ENCODE peak calls at places on chromosomes 7 and 10, in five cellular contexts. P is breast epithelium, W is pancreas, F is right atrium auricular region, N is cardiac muscle cell. Q is an unnamed sample.

GRCh38 chr10:129417882-129418281 is 49.2 kb upstream of the MGMT start:
- DNase-seq in W (no peak), P (no peak), N (no peak), F (peak; percentile 42), Q (no peak)

GRCh38 chr7:51658684-51659083 is 342.1 kb upstream of the COBL start:
- DNase-seq in N (no peak), W (no peak), P (no peak), F (no peak), Q (no peak)

GRCh38 chr10:79904671-79905321 is 44.1 kb downstream of the SFTPD start:
- DNase-seq in W (peak; percentile 71), F (peak; percentile 79), N (peak; percentile 72), P (no peak), Q (peak; percentile 69)

GRCh38 chr10:13717936-13718772 is 131.4 kb downstream of the PRPF18 start:
- DNase-seq in P (peak; percentile 83), W (peak; percentile 84), F (peak; percentile 78), N (no peak), Q (peak; percentile 18)

GRCh38 chr7:113770146-113770738 is 148.6 kb downstream of the PPP1R3A start:
- DNase-seq in N (no peak), F (no peak), W (no peak), P (no peak), Q (no peak)

GRCh38 chr7:116863168-116863670 is 832 bp downstream of the CAPZA2 start:
- DNase-seq in W (peak; percentile 42), F (no peak), P (no peak), N (no peak), Q (no peak)

GRCh38 chr7:157932498-157933218 is 595.9 kb downstream of the DNAJB6 start:
- DNase-seq in P (no peak), F (no peak), N (no peak), W (no peak), Q (no peak)

GRCh38 chr7:106717997-106718871 is 57.3 kb upstream of the CCDC71L start:
- DNase-seq in P (no peak), W (peak; percentile 37), N (no peak), F (no peak), Q (peak; percentile 62)

GRCh38 chr10:101887762-101888161 is 44.2 kb upstream of the KCNIP2 start:
- DNase-seq in P (no peak), W (no peak), F (no peak), N (no peak), Q (no peak)

DNA sequence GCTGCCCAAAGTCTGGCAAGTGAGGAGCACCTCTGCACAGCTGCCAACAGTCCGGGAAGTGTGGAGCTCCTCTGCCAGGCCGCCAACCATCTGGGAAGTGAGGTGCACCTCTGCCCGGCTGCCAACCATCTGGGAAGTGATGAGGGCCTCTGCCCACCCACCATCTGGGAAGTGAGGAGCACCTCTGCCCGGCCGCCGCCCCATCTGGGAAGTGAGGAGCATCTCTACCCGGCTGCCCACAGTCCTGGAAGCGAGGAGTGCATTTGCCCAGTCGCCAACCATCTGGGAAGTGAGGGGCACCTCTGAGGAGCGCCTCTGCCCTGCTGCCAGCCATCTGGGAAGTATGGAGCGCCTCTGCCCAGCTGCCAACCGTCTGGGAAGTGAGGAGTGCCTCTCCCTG is 893.7 kb downstream of the TYW1 start:
- DNase-seq in F (no peak), W (no peak), P (no peak), N (no peak), Q (no peak)
- H3K9me3 ChIP-seq in F (no peaks in the 10 kb centered on the region), W (no peaks in the 10 kb centered on the region), P (peaks cover 22% of the 10 kb centered on the region), N (no peaks in the 10 kb centered on the region), Q (no peaks in the 10 kb centered on the region)

DNA sequence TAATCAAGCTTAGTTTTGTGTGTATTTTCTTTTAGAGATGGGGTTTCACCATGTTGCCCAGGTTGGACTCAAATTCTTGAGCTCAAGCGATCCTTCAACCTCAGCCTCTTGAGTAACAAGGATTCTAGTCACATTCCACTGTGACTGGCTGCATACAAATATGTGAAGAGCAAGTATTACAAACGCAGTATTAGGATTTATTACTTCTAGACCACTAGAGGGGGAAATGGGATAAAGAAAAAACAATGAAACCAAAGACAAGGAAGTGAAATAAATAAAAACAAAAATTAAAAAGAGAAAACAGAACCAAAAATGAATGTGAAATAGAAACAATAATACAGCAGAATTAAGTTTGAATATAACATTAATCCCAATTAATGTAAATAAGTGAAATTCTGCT is 308.7 kb downstream of the ANKRD30A start:
- DNase-seq in N (no peak), P (no peak), W (no peak), F (no peak), Q (no peak)
- H3K9me3 ChIP-seq in N (no peaks in the 10 kb centered on the region), P (no peaks in the 10 kb centered on the region), W (no peaks in the 10 kb centered on the region), F (no peaks in the 10 kb centered on the region), Q (no peaks in the 10 kb centered on the region)

GRCh38 chr10:5034588-5034987 is 30.9 kb upstream of the AKR1C2 start:
- DNase-seq in W (no peak), F (no peak), P (no peak), N (no peak), Q (no peak)
- H3K9me3 ChIP-seq in W (no peaks in the 10 kb centered on the region), F (no peaks in the 10 kb centered on the region), P (peaks cover 31% of the 10 kb centered on the region), N (no peaks in the 10 kb centered on the region), Q (peaks cover 4% of the 10 kb centered on the region)

DNA sequence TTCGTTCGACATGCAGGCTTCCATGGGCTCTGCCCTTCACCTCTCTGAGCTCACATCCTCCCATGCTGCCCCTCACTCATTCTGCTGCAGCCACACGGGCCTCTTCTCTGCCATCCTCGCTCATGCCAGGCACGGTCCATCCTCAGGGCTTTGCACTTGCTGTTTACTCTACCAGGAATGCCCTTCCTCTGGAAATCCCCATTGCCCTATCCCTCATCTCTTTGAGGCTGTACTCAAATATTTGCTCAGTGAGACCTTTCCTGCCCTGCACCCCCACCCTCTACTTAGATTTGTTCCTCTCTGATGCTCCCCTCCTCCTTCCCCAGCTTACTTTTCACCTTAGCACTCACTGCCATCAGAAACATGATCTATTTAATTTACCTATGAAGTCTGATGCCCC is 107.0 kb upstream of the ZNF716 start:
- DNase-seq in P (no peak), N (no peak), F (no peak), W (no peak), Q (no peak)
- H3K9me3 ChIP-seq in P (peaks cover 13% of the 10 kb centered on the region), N (no peaks in the 10 kb centered on the region), F (no peaks in the 10 kb centered on the region), W (no peaks in the 10 kb centered on the region), Q (no peaks in the 10 kb centered on the region)

DNA sequence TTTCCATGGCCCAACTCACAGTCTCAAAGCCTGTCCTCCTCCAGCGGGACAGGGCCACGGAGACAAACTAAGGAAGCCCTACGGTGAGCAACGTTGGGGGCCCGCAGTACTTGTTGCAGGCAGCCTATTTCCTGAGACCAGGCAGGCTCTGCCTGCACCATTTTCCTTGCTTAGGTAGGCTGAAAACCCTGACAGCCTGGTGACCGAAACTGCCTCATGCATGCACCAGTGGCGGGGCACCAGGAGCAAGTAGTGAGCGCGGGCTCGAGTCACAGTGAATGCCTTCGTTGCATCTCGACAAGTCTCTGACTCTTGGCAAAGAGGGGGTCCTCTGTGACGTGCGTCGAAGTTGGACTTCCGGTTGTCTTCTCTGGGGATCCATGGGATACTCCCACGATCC is 23.3 kb upstream of the ZNF273 start:
- DNase-seq in P (no peak), W (no peak), F (peak; percentile 47), N (no peak), Q (no peak)
- H3K9me3 ChIP-seq in P (no peaks in the 10 kb centered on the region), W (no peaks in the 10 kb centered on the region), F (no peaks in the 10 kb centered on the region), N (no peaks in the 10 kb centered on the region), Q (no peaks in the 10 kb centered on the region)

DNA sequence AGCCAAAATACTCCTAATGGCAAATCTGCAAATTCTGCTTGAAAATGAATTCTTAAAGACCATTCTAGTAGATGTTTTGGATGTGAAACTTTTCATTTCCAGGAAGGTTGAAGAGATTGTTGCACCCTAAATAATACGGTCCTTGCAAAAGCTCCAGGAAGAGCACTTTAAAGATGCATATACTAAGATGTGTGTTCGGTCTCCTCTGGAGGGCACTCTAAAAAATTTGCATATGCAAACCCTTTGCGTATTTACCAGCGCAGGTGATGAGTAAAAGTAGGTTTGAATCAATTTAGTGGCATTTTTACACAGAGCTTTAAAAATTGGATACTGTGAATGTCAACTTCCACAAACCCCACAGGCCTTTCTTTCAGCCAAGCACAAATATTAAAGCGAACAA is 378.1 kb upstream of the SORCS1 start:
- DNase-seq in F (no peak), N (no peak), P (no peak), W (no peak), Q (no peak)
- H3K9me3 ChIP-seq in F (no peaks in the 10 kb centered on the region), N (no peaks in the 10 kb centered on the region), P (no peaks in the 10 kb centered on the region), W (no peaks in the 10 kb centered on the region), Q (no peaks in the 10 kb centered on the region)